ENCODE peak calls at places on chromosomes 16 and 17, in four cellular contexts. One of them, this sample, is unnamed.

GRCh38 chr17:40551874-40552768 is 13.2 kb downstream of the CCR7 start:
- DNase-seq in astrocyte of the spinal cord: peak
- DNase-seq in Caco-2: peak
- DNase-seq in GM23338: no peak
- DNase-seq in this sample: peak

GRCh38 chr17:81556175-81556691 is 4.1 kb upstream of the FAAP100 start:
- DNase-seq in astrocyte of the spinal cord: no peak
- DNase-seq in Caco-2: peak
- DNase-seq in GM23338: no peak
- DNase-seq in this sample: peak

GRCh38 chr17:57677858-57678257 is 67.2 kb downstream of the CCDC182 start:
- DNase-seq in astrocyte of the spinal cord: no peak
- DNase-seq in Caco-2: no peak
- DNase-seq in GM23338: no peak
- DNase-seq in this sample: no peak

GRCh38 chr16:10921536-10922327 is 20.5 kb downstream of the DEXI start:
- DNase-seq in astrocyte of the spinal cord: no peak
- DNase-seq in Caco-2: no peak
- DNase-seq in GM23338: no peak
- DNase-seq in this sample: peak

GRCh38 chr17:47703191-47703591 is 9.2 kb downstream of the TBKBP1 start:
- DNase-seq in astrocyte of the spinal cord: no peak
- DNase-seq in Caco-2: no peak
- DNase-seq in GM23338: no peak
- DNase-seq in this sample: no peak

GRCh38 chr17:36703860-36704266 is 102.5 kb downstream of the MRM1 start:
- DNase-seq in astrocyte of the spinal cord: peak
- DNase-seq in Caco-2: peak
- DNase-seq in GM23338: peak
- DNase-seq in this sample: peak

GRCh38 chr16:64092284-64092683 is 1029.6 kb downstream of the CDH11 start:
- DNase-seq in astrocyte of the spinal cord: peak
- DNase-seq in Caco-2: no peak
- DNase-seq in GM23338: peak
- DNase-seq in this sample: peak

GRCh38 chr17:81371910-81372760 is 23.1 kb upstream of the BAHCC1 start:
- DNase-seq in astrocyte of the spinal cord: no peak
- DNase-seq in Caco-2: peak
- DNase-seq in GM23338: peak
- DNase-seq in this sample: peak

GRCh38 chr16:30805370-30806169 is 18.6 kb upstream of the ZNF629 start:
- DNase-seq in astrocyte of the spinal cord: peak
- DNase-seq in Caco-2: peak
- DNase-seq in GM23338: peak
- DNase-seq in this sample: peak

GRCh38 chr17:8956521-8956920 is 9.0 kb downstream of the PIK3R5 start:
- DNase-seq in astrocyte of the spinal cord: no peak
- DNase-seq in Caco-2: no peak
- DNase-seq in GM23338: no peak
- DNase-seq in this sample: no peak

GRCh38 chr17:65823713-65824112 is 262.3 kb upstream of the AXIN2 start:
- DNase-seq in astrocyte of the spinal cord: no peak
- DNase-seq in Caco-2: no peak
- DNase-seq in GM23338: no peak
- DNase-seq in this sample: no peak

GRCh38 chr16:27515874-27516353 is 33.8 kb downstream of the GTF3C1 start:
- DNase-seq in astrocyte of the spinal cord: no peak
- DNase-seq in Caco-2: no peak
- DNase-seq in GM23338: peak
- DNase-seq in this sample: peak
- TF ChIP-seq CTCF in astrocyte of the spinal cord: peak
- TF ChIP-seq CTCF in Caco-2: peak
- TF ChIP-seq CTCF in GM23338: peak
- TF ChIP-seq CTCF in this sample: peak

DNA sequence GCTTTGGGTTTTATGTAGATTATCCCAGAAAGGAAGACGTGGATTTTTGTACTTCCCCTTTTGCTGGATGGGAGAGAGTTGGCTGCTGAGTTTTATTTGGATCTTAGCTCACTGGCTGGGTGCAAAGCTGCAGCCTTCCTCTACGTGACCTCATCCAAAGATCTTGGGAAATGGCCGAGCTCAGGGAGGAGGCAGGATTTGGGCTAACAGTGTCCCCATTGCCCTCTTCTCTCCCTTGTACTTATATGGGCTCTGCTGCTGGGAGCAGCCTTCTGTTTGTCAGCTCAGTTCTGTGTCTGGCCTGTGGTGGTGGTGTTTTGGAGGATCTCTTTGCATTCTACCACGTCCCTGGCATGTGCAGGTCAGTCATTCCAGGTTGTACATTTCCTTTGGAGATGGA is 2.0 kb downstream of the AOC3 start:
- DNase-seq in astrocyte of the spinal cord: no peak
- DNase-seq in Caco-2: no peak
- DNase-seq in GM23338: no peak
- DNase-seq in this sample: no peak
- H3K4me3 ChIP-seq in astrocyte of the spinal cord: no peak
- H3K4me3 ChIP-seq in Caco-2: no peak
- H3K4me3 ChIP-seq in GM23338: no peak
- H3K4me3 ChIP-seq in this sample: no peak

GRCh38 chr16:71537643-71538042 is 11.4 kb downstream of the CHST4 start:
- DNase-seq in astrocyte of the spinal cord: peak
- DNase-seq in Caco-2: peak
- DNase-seq in GM23338: peak
- DNase-seq in this sample: peak
- TF ChIP-seq CTCF in astrocyte of the spinal cord: peak
- TF ChIP-seq CTCF in Caco-2: peak
- TF ChIP-seq CTCF in GM23338: peak
- TF ChIP-seq CTCF in this sample: peak

DNA sequence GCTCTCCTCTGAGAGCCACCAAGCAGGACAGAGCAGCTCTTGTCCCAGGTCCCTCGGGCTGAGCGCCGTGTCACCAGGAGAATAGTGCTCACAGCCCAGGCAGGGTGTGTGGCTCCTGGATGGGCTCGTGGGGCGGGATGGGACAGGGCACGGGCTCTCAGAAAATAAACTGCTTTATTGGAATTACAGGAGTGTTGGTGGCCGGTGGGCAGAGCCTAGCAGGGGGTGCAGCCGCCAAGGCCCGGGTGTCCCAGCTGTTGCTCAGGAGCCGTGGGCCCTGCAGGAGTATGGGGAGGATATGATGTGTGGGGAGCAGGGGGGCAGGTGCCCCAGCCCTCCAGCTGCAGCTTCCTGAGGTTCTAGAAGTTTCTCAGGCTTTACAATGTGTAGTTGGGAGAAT is 17.1 kb downstream of the TELO2 start:
- DNase-seq in astrocyte of the spinal cord: no peak
- DNase-seq in Caco-2: no peak
- DNase-seq in GM23338: no peak
- DNase-seq in this sample: no peak
- H3K4me3 ChIP-seq in astrocyte of the spinal cord: no peak
- H3K4me3 ChIP-seq in Caco-2: no peak
- H3K4me3 ChIP-seq in GM23338: no peak
- H3K4me3 ChIP-seq in this sample: no peak

GRCh38 chr16:56610609-56611111 is 2.3 kb downstream of the MT2A start:
- DNase-seq in astrocyte of the spinal cord: no peak
- DNase-seq in Caco-2: no peak
- DNase-seq in GM23338: no peak
- DNase-seq in this sample: peak

GRCh38 chr16:56608043-56608875 is at the start of gene MT2A:
- DNase-seq in astrocyte of the spinal cord: peak
- DNase-seq in Caco-2: peak
- DNase-seq in GM23338: peak
- DNase-seq in this sample: peak

GRCh38 chr16:56610017-56610608 is 1.7 kb downstream of the MT2A start:
- DNase-seq in astrocyte of the spinal cord: peak
- DNase-seq in Caco-2: no peak
- DNase-seq in GM23338: no peak
- DNase-seq in this sample: peak

GRCh38 chr16:56608876-56609462 is 585 bp downstream of the MT2A start:
- DNase-seq in astrocyte of the spinal cord: no peak
- DNase-seq in Caco-2: no peak
- DNase-seq in GM23338: no peak
- DNase-seq in this sample: peak

GRCh38 chr16:56609463-56609921 is 1.1 kb downstream of the MT2A start:
- DNase-seq in astrocyte of the spinal cord: peak
- DNase-seq in Caco-2: no peak
- DNase-seq in GM23338: no peak
- DNase-seq in this sample: peak
- TF ChIP-seq CTCF in astrocyte of the spinal cord: no peak
- TF ChIP-seq CTCF in Caco-2: no peak
- TF ChIP-seq CTCF in GM23338: no peak
- TF ChIP-seq CTCF in this sample: no peak

This sample was measured in fibroblast of pulmonary artery.